ENCODE peak calls at places on chromosomes 12 and 14, in ten cellular contexts. L is skeletal muscle cell; Q is activated T-cell treated with anti-CD3 and anti-CD28 coated beads, Interleukin-2, amount 50 U/mL, for 1 hour; H is activated CD4-positive, alpha-beta T cell treated with anti-CD3 and anti-CD28 coated beads, Interleukin-2, amount 50 U/mL, for 1 hour; O is DMS153; K is Calu3; M is head of caudate nucleus; Z is T-helper 2 cell; T is body of pancreas; S is anterior cingulate cortex. B is an unnamed sample.

GRCh38 chr12:45469902-45470301 is 254.0 kb downstream of the ANO6 start:
- DNase-seq in S (no peak), H (no peak), L (no peak), Q (peak), K (no peak), O (no peak), T (no peak), M (no peak), Z (no peak), B (no peak)

GRCh38 chr14:54852215-54852614 is 50.4 kb downstream of the GCH1 start:
- DNase-seq in S (no peak), T (no peak), O (no peak), M (no peak), H (no peak), L (no peak), K (no peak), Z (no peak), Q (no peak), B (no peak)

GRCh38 chr14:37587881-37588666 is 7.0 kb downstream of the FOXA1 start:
- DNase-seq in M (no peak), L (no peak), H (no peak), Z (no peak), K (peak), O (no peak), Q (no peak), T (no peak), S (no peak), B (no peak)

GRCh38 chr12:107385518-107385917 is 292.2 kb upstream of the CRY1 start:
- DNase-seq in M (no peak), Q (no peak), O (no peak), H (no peak), T (no peak), L (no peak), K (no peak), Z (no peak), S (no peak), B (no peak)

GRCh38 chr14:77746064-77746463 is 14.9 kb downstream of the SNW1 start:
- DNase-seq in Q (no peak), S (no peak), O (peak), L (no peak), H (no peak), K (no peak), Z (no peak), T (no peak), M (no peak), B (no peak)

GRCh38 chr14:55220230-55220629 is 28.8 kb upstream of the DLGAP5 start:
- DNase-seq in M (no peak), S (no peak), H (no peak), O (no peak), K (no peak), Q (no peak), L (no peak), T (no peak), Z (no peak), B (no peak)

GRCh38 chr14:64994540-64994939 is 7.8 kb downstream of the FNTB start:
- DNase-seq in Z (no peak), K (no peak), H (no peak), M (no peak), T (no peak), L (no peak), Q (no peak), O (no peak), S (no peak), B (no peak)

GRCh38 chr12:26524862-26525465 is 308.0 kb downstream of the ITPR2 start:
- DNase-seq in Z (no peak), Q (no peak), L (no peak), O (no peak), T (peak), S (no peak), H (no peak), K (peak), M (no peak), B (no peak)

GRCh38 chr12:55707841-55708694 is at the start of gene ITGA7:
- DNase-seq in K (peak), L (no peak), M (peak), Q (peak), H (peak), Z (peak), S (peak), O (no peak), T (peak), B (peak)